ENCODE peak calls at places on chromosomes 13 and 19, in seven cellular contexts. Q is fibroblast of lung, G is lower lobe of right lung, Y is H1, X is neural progenitor cell, K is transverse colon, W is astrocyte. O is an unnamed sample.

GRCh38 chr19:32316034-32316433 is 29.4 kb upstream of the ZNF507 start:
- DNase-seq in Q (no peak), G (no peak), Y (no peak), X (peak; percentile 56), K (no peak), W (no peak), O (no peak)

GRCh38 chr19:1267441-1268391 is 1.4 kb upstream of the CIRBP start:
- DNase-seq in Q (peak; percentile 58), G (peak; percentile 58), Y (no peak), X (peak; percentile 58), K (no peak), W (no peak), O (no peak)

GRCh38 chr19:35389192-35389861 is 18.5 kb downstream of the GPR42 start:
- DNase-seq in Q (no peak), G (no peak), Y (peak; percentile 1), X (no peak), K (no peak), W (no peak), O (no peak)

GRCh38 chr13:36154567-36155231 is 23.5 kb upstream of the DCLK1 start:
- DNase-seq in Q (peak; percentile 25), G (no peak), Y (peak; percentile 69), X (peak; percentile 59), K (no peak), W (no peak), O (no peak)

GRCh38 chr19:10604460-10604980 is 17.4 kb upstream of the AP1M2 start:
- DNase-seq in Q (no peak), G (peak; percentile 65), Y (no peak), X (no peak), K (peak; percentile 15), W (no peak), O (no peak)

GRCh38 chr13:76982051-76982450 is 9.8 kb upstream of the CLN5 start:
- DNase-seq in Q (no peak), G (no peak), Y (no peak), X (no peak), K (no peak), W (no peak), O (no peak)

GRCh38 chr19:35715355-35715809 is 2.4 kb upstream of the KMT2B start:
- DNase-seq in Q (no peak), G (no peak), Y (no peak), X (no peak), K (no peak), W (no peak), O (no peak)

GRCh38 chr19:35556025-35556590 is 7.3 kb downstream of the ATP4A start:
- DNase-seq in Q (no peak), G (no peak), Y (no peak), X (no peak), K (no peak), W (no peak), O (no peak)

GRCh38 chr19:42143341-42144234 is 11.3 kb upstream of the POU2F2 start:
- DNase-seq in Q (peak; percentile 29), G (no peak), Y (peak; percentile 89), X (peak; percentile 88), K (no peak), W (no peak), O (no peak)

GRCh38 chr13:109600078-109600477 is 186.3 kb downstream of the IRS2 start:
- DNase-seq in Q (no peak), G (no peak), Y (no peak), X (no peak), K (no peak), W (no peak), O (no peak)

GRCh38 chr13:112734696-112735547 is 45.1 kb downstream of the ATP11A start:
- DNase-seq in Q (no peak), G (peak; percentile 43), Y (no peak), X (no peak), K (no peak), W (no peak), O (no peak)

GRCh38 chr19:3196933-3197205 is 11.1 kb downstream of the NCLN start:
- DNase-seq in Q (no peak), G (no peak), Y (no peak), X (no peak), K (no peak), W (no peak), O (no peak)

GRCh38 chr13:40255551-40255950 is 410.9 kb downstream of the FOXO1 start:
- DNase-seq in Q (no peak), G (no peak), Y (no peak), X (no peak), K (no peak), W (no peak), O (no peak)

GRCh38 chr19:10289167-10289835 is 451 bp upstream of the ICAM5 start:
- DNase-seq in Q (no peak), G (peak; percentile 83), Y (peak; percentile 93), X (peak; percentile 73), K (peak; percentile 56), W (no peak), O (peak; percentile 41)

GRCh38 chr13:113846639-113847318 is 17.1 kb downstream of the GAS6 start:
- DNase-seq in Q (no peak), G (no peak), Y (no peak), X (no peak), K (no peak), W (no peak), O (no peak)

GRCh38 chr13:30126903-30127428 is 180.4 kb downstream of the KATNAL1 start:
- DNase-seq in Q (peak; percentile 25), G (no peak), Y (no peak), X (no peak), K (no peak), W (no peak), O (no peak)

GRCh38 chr13:113493315-113493951 is 2.9 kb upstream of the DCUN1D2 start:
- DNase-seq in Q (peak; percentile 97), G (no peak), Y (no peak), X (no peak), K (no peak), W (peak; percentile 96), O (peak; percentile 99)

GRCh38 chr13:114134111-114134943 is 1.9 kb upstream of the RASA3 start:
- DNase-seq in Q (no peak), G (peak; percentile 43), Y (no peak), X (peak; percentile 60), K (no peak), W (no peak), O (no peak)

GRCh38 chr19:51366999-51367564 is 894 bp upstream of the ETFB start:
- DNase-seq in Q (no peak), G (peak; percentile 70), Y (no peak), X (no peak), K (peak; percentile 45), W (no peak), O (peak; percentile 8)

GRCh38 chr13:98189841-98190505 is 12.9 kb upstream of the RNF113B start:
- DNase-seq in Q (no peak), G (no peak), Y (no peak), X (no peak), K (no peak), W (peak; percentile 15), O (no peak)
- TF ChIP-seq CTCF in Q (no peak), G (no peak), Y (no peak), X (no peak), K (no peak), W (no peak), O (no peak)

GRCh38 chr19:7977021-7977722 is 28.3 kb downstream of the ELAVL1 start:
- DNase-seq in Q (no peak), G (peak; percentile 42), Y (no peak), X (no peak), K (no peak), W (no peak), O (no peak)
- H3K36me3 ChIP-seq in Q (peaks cover 29% of the 10 kb centered on the region), G (peaks cover 85% of the 10 kb centered on the region), Y (peaks cover 50% of the 10 kb centered on the region), X (no peaks in the 10 kb centered on the region), K (peaks cover 14% of the 10 kb centered on the region), W (peaks cover 3% of the 10 kb centered on the region), O (peaks cover 29% of the 10 kb centered on the region)

GRCh38 chr19:49057636-49058234 is at the start of gene CGB7:
- DNase-seq in Q (peak; percentile 62), G (peak; percentile 84), Y (peak; percentile 92), X (peak; percentile 87), K (peak; percentile 79), W (peak; percentile 35), O (peak; percentile 60)
- H3K4me3 ChIP-seq in Q (peak within 1 kb of the TSS; percentile 47), G (peak within 1 kb of the TSS; percentile 71), Y (peak within 1 kb of the TSS; percentile 64), X (peak within 1 kb of the TSS; percentile 48), K (peak within 1 kb of the TSS; percentile 9), W (peak within 1 kb of the TSS; percentile 81), O (peak within 1 kb of the TSS; percentile 57)

DNA sequence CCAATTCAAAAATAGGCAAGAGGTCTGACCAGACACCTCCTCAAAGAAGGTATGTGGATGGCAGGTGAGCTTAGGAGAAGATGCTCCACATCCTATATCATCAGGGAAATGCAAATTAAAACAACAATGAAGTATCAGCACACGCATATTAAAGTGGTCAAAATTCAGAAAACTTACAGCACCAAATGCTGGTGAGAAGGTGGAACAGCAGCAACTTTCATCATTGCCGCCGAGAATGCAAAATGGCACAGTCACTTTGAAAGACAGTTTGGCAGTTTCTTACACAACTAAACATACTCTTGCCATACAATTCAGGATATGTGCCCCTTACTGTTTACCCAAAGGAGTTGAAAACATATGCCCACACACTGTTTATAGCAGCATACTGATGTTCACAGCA is 22.4 kb downstream of the OR10H4 start:
- DNase-seq in Q (no peak), G (no peak), Y (no peak), X (no peak), K (no peak), W (no peak), O (no peak)
- TF ChIP-seq CTCF in Q (no peak), G (no peak), Y (no peak), X (no peak), K (no peak), W (no peak), O (no peak)

GRCh38 chr19:40263440-40264313 is 21.5 kb downstream of the AKT2 start:
- DNase-seq in Q (no peak), G (no peak), Y (no peak), X (no peak), K (no peak), W (no peak), O (no peak)
- H3K36me3 ChIP-seq in Q (peaks cover 4% of the 10 kb centered on the region), G (peaks cover 30% of the 10 kb centered on the region), Y (peaks cover 10% of the 10 kb centered on the region), X (no peaks in the 10 kb centered on the region), K (peaks cover 6% of the 10 kb centered on the region), W (peaks cover 3% of the 10 kb centered on the region), O (peaks cover 17% of the 10 kb centered on the region)

GRCh38 chr13:74409551-74409950 is 275.3 kb upstream of the KLF12 start:
- DNase-seq in Q (no peak), G (no peak), Y (no peak), X (no peak), K (no peak), W (no peak), O (no peak)
- H3K4me3 ChIP-seq in Q (no peak overlapping the region), G (no peak overlapping the region), Y (no peak overlapping the region), X (no peak overlapping the region), K (no peak overlapping the region), W (no peak overlapping the region), O (no peak overlapping the region)

GRCh38 chr19:19514881-19515763 is at the start of gene TSSK6:
- DNase-seq in Q (no peak), G (no peak), Y (no peak), X (no peak), K (no peak), W (no peak), O (no peak)
- TF ChIP-seq CTCF in Q (no peak), G (no peak), Y (peak; percentile 40), X (no peak), K (peak; percentile 21), W (no peak), O (no peak)

GRCh38 chr19:5977222-5977784 is 637 bp downstream of the RANBP3 start:
- DNase-seq in Q (no peak), G (no peak), Y (no peak), X (no peak), K (no peak), W (no peak), O (no peak)
- H3K36me3 ChIP-seq in Q (peaks cover 7% of the 10 kb centered on the region), G (peaks cover 29% of the 10 kb centered on the region), Y (no peaks in the 10 kb centered on the region), X (no peaks in the 10 kb centered on the region), K (no peaks in the 10 kb centered on the region), W (peaks cover 3% of the 10 kb centered on the region), O (peaks cover 3% of the 10 kb centered on the region)

O was measured in bronchial epithelial cell.